ENCODE peak calls at places on chromosome 14, in nine cellular contexts. R is stimulated activated naive CD4-positive, alpha-beta T cell; P is endothelial cell; B is activated gamma-delta T cell treated with Interleukin-2 at 50 U/mL for 16 hours; S is EL; E is mesothelial cell of epicardium; F is occipital lobe; A is osteoblast; K is CD8-positive, alpha-beta T cell. T is an unnamed sample.

GRCh38 chr14:77707355-77707723 is 484 bp downstream of the ALKBH1 start:
- DNase-seq in R (no peak), P (peak), B (no peak), S (peak), E (no peak), F (peak), A (peak), K (no peak), T (no peak)

GRCh38 chr14:32434180-32434579 is 105.1 kb downstream of the AKAP6 start:
- DNase-seq in R (no peak), P (no peak), B (no peak), S (no peak), E (no peak), F (no peak), A (no peak), K (no peak), T (no peak)

GRCh38 chr14:38737657-38738056 is 365.4 kb downstream of the SEC23A start:
- DNase-seq in R (no peak), P (no peak), B (no peak), S (no peak), E (no peak), F (no peak), A (no peak), K (no peak), T (no peak)

GRCh38 chr14:41749425-41749824 is 142.7 kb downstream of the LRFN5 start:
- DNase-seq in R (peak), P (no peak), B (no peak), S (no peak), E (no peak), F (no peak), A (no peak), K (no peak), T (no peak)

GRCh38 chr14:61928300-61928699 is 166.1 kb downstream of the SNAPC1 start:
- DNase-seq in R (no peak), P (no peak), B (no peak), S (no peak), E (no peak), F (no peak), A (no peak), K (no peak), T (no peak)

GRCh38 chr14:46197856-46198255 is 453.7 kb downstream of the RPL10L start:
- DNase-seq in R (no peak), P (no peak), B (no peak), S (peak), E (no peak), F (no peak), A (no peak), K (no peak), T (no peak)

GRCh38 chr14:100981808-100982207 is 78.3 kb upstream of the RTL1 start:
- DNase-seq in R (no peak), P (no peak), B (no peak), S (peak), E (no peak), F (no peak), A (no peak), K (no peak), T (no peak)

GRCh38 chr14:80978403-80978802 is 23.0 kb downstream of the TSHR start:
- DNase-seq in R (no peak), P (no peak), B (no peak), S (no peak), E (no peak), F (no peak), A (no peak), K (no peak), T (no peak)

GRCh38 chr14:21833836-21834235 is 160.2 kb upstream of the OR4E1 start:
- DNase-seq in R (no peak), P (no peak), B (no peak), S (no peak), E (no peak), F (no peak), A (no peak), K (no peak), T (no peak)

GRCh38 chr14:96039633-96040311 is 610 bp downstream of the C14orf132 start:
- DNase-seq in R (no peak), P (peak), B (no peak), S (peak), E (no peak), F (peak), A (peak), K (peak), T (no peak)